ENCODE peak calls at places on chromosomes 13 and 19, in nine cellular contexts. L is A673; C is H9; S is stimulated activated naive CD8-positive, alpha-beta T cell treated with anti-CD3 and anti-CD28 coated beads, Interleukin-15, Interleukin-2, amounts not matched to agents 100 U/mL and 50 U/mL, for 24 hours; Q is ELR; Y is neural crest cell; N is left cardiac atrium; P is neural progenitor cell; R is WTC11. W is an unnamed sample.

GRCh38 chr19:57665261-57665806 is 3.4 kb upstream of the ZSCAN4 start:
- DNase-seq in L (no peak), C (no peak), S (no peak), Q (no peak), Y (no peak), N (no peak), P (no peak), R (no peak), W (no peak)

GRCh38 chr19:2034729-2035589 is 16.1 kb downstream of the MKNK2 start:
- DNase-seq in L (peak), C (peak), S (peak), Q (peak), Y (peak), N (peak), P (peak), R (peak), W (peak)

GRCh38 chr13:114177245-114178010 is 1.6 kb upstream of the CFAP97D2 start:
- DNase-seq in L (no peak), C (no peak), S (no peak), Q (peak), Y (no peak), N (no peak), P (no peak), R (no peak), W (no peak)

GRCh38 chr19:42563352-42564210 is 31.1 kb downstream of the CEACAM8 start:
- DNase-seq in L (peak), C (peak), S (peak), Q (peak), Y (peak), N (no peak), P (peak), R (peak), W (no peak)

GRCh38 chr13:49693191-49693733 is 2.0 kb upstream of the EBPL start:
- DNase-seq in L (no peak), C (no peak), S (no peak), Q (peak), Y (no peak), N (no peak), P (no peak), R (no peak), W (no peak)

GRCh38 chr13:41457589-41458186 is 338 bp downstream of the RGCC start:
- DNase-seq in L (no peak), C (no peak), S (peak), Q (peak), Y (peak), N (no peak), P (no peak), R (peak), W (no peak)

GRCh38 chr13:100520936-100521765 is 67.4 kb downstream of the GGACT start:
- DNase-seq in L (peak), C (peak), S (no peak), Q (no peak), Y (peak), N (no peak), P (peak), R (peak), W (no peak)

GRCh38 chr19:51931921-51932320 is 4.6 kb downstream of the ZNF613 start:
- DNase-seq in L (no peak), C (no peak), S (no peak), Q (no peak), Y (no peak), N (no peak), P (no peak), R (no peak), W (no peak)

GRCh38 chr13:44306401-44307192 is 67.0 kb upstream of the SERP2 start:
- DNase-seq in L (peak), C (peak), S (no peak), Q (peak), Y (peak), N (peak), P (peak), R (peak), W (no peak)

GRCh38 chr13:48125794-48126228 is 30.9 kb upstream of the MED4 start:
- DNase-seq in L (no peak), C (no peak), S (no peak), Q (peak), Y (no peak), N (no peak), P (no peak), R (no peak), W (no peak)

GRCh38 chr19:1651548-1652394 is 644 bp downstream of the TCF3 start:
- DNase-seq in L (peak), C (no peak), S (peak), Q (peak), Y (no peak), N (peak), P (peak), R (no peak), W (peak)

GRCh38 chr13:107516517-107516916 is 698.8 kb downstream of the LIG4 start:
- DNase-seq in L (peak), C (no peak), S (no peak), Q (no peak), Y (no peak), N (no peak), P (no peak), R (no peak), W (no peak)

GRCh38 chr13:23656637-23657036 is 86.4 kb downstream of the TNFRSF19 start:
- DNase-seq in L (no peak), C (no peak), S (no peak), Q (no peak), Y (no peak), N (no peak), P (no peak), R (no peak), W (no peak)

GRCh38 chr13:94305463-94305862 is 174.0 kb downstream of the DCT start:
- DNase-seq in L (no peak), C (no peak), S (no peak), Q (peak), Y (no peak), N (no peak), P (no peak), R (no peak), W (no peak)

GRCh38 chr19:17323274-17323972 is 11.2 kb downstream of the ANO8 start:
- DNase-seq in L (no peak), C (no peak), S (no peak), Q (no peak), Y (no peak), N (no peak), P (no peak), R (no peak), W (no peak)

GRCh38 chr13:98892821-98893220 is 85.0 kb downstream of the DOCK9 start:
- DNase-seq in L (peak), C (no peak), S (no peak), Q (no peak), Y (no peak), N (no peak), P (peak), R (no peak), W (no peak)

GRCh38 chr13:19644947-19645439 is 11.5 kb downstream of the MPHOSPH8 start:
- DNase-seq in L (no peak), C (no peak), S (no peak), Q (no peak), Y (no peak), N (no peak), P (peak), R (no peak), W (no peak)

GRCh38 chr19:12244370-12244769 is 50.3 kb downstream of the ZNF44 start:
- DNase-seq in L (no peak), C (no peak), S (no peak), Q (peak), Y (no peak), N (no peak), P (peak), R (no peak), W (no peak)

GRCh38 chr19:46368116-46368515 is 21.2 kb downstream of the PPP5C start:
- DNase-seq in L (no peak), C (no peak), S (no peak), Q (no peak), Y (no peak), N (no peak), P (no peak), R (no peak), W (no peak)

GRCh38 chr19:49973987-49974386 is 13.0 kb upstream of the SIGLEC11 start:
- DNase-seq in L (no peak), C (no peak), S (no peak), Q (no peak), Y (no peak), N (peak), P (no peak), R (no peak), W (peak)

GRCh38 chr13:48858523-48858922 is 117.2 kb upstream of the FNDC3A start:
- DNase-seq in L (no peak), C (no peak), S (no peak), Q (no peak), Y (no peak), N (no peak), P (no peak), R (no peak), W (no peak)

GRCh38 chr19:7912697-7913564 is 1.7 kb upstream of the TGFBR3L start:
- DNase-seq in L (no peak), C (no peak), S (no peak), Q (no peak), Y (no peak), N (no peak), P (no peak), R (no peak), W (no peak)

GRCh38 chr19:952680-953500 is 27.1 kb downstream of the ARID3A start:
- DNase-seq in L (no peak), C (no peak), S (no peak), Q (peak), Y (no peak), N (no peak), P (no peak), R (no peak), W (no peak)

GRCh38 chr19:33143897-33144405 is 12.0 kb downstream of the WDR88 start:
- DNase-seq in L (peak), C (peak), S (peak), Q (peak), Y (peak), N (peak), P (peak), R (peak), W (peak)

GRCh38 chr13:98738213-98738612 is 14.3 kb downstream of the SLC15A1 start:
- DNase-seq in L (no peak), C (peak), S (no peak), Q (no peak), Y (no peak), N (no peak), P (no peak), R (no peak), W (no peak)

GRCh38 chr19:11138659-11139526 is 16.7 kb downstream of the SPC24 start:
- DNase-seq in L (peak), C (peak), S (no peak), Q (peak), Y (no peak), N (peak), P (peak), R (peak), W (peak)

GRCh38 chr19:34128558-34129250 is 43.6 kb upstream of the LSM14A start:
- DNase-seq in L (no peak), C (no peak), S (no peak), Q (peak), Y (no peak), N (no peak), P (no peak), R (no peak), W (no peak)

GRCh38 chr13:38577048-38577447 is 109.8 kb upstream of the FREM2 start:
- DNase-seq in L (peak), C (no peak), S (no peak), Q (peak), Y (no peak), N (no peak), P (peak), R (no peak), W (no peak)

GRCh38 chr13:42703740-42704139 is 77.6 kb upstream of the FAM216B start:
- DNase-seq in L (no peak), C (no peak), S (no peak), Q (no peak), Y (no peak), N (no peak), P (no peak), R (no peak), W (no peak)

GRCh38 chr13:54709546-54709945 is 1680.9 kb downstream of the OLFM4 start:
- DNase-seq in L (no peak), C (no peak), S (no peak), Q (no peak), Y (no peak), N (no peak), P (no peak), R (no peak), W (no peak)

GRCh38 chr13:75186384-75186783 is 295.6 kb downstream of the TBC1D4 start:
- DNase-seq in L (no peak), C (no peak), S (no peak), Q (no peak), Y (no peak), N (no peak), P (no peak), R (no peak), W (no peak)

GRCh38 chr13:76398426-76398825 is 487.8 kb downstream of the KCTD12 start:
- DNase-seq in L (no peak), C (no peak), S (no peak), Q (no peak), Y (no peak), N (no peak), P (no peak), R (no peak), W (no peak)